ENCODE peak calls at places on chromosomes 2 and 18, in ten cellular contexts. I, R, Q, W, N, Z, X, M, J and B are unnamed samples.

GRCh38 chr2:64453710-64454315 is at the start of gene LGALSL:
- DNase-seq in R (peak; percentile 88), N (peak; percentile 24), J (peak; percentile 80), Q (no peak), Z (peak; percentile 18), W (peak; percentile 91), M (no peak), X (peak; percentile 82), I (peak; percentile 96), B (peak; percentile 57)

GRCh38 chr2:118417417-118418125 is 329.3 kb downstream of the INSIG2 start:
- DNase-seq in W (no peak), M (no peak), R (no peak), J (no peak), X (no peak), N (peak; percentile 12), Q (no peak), I (peak; percentile 50), Z (no peak), B (no peak)

GRCh38 chr2:177243073-177243472 is 21.5 kb downstream of the NFE2L2 start:
- DNase-seq in I (no peak), M (no peak), X (no peak), W (no peak), Z (no peak), N (no peak), J (no peak), R (no peak), Q (no peak), B (no peak)

GRCh38 chr2:85308951-85309555 is 18.7 kb downstream of the TGOLN2 start:
- DNase-seq in M (no peak), Q (no peak), N (peak; percentile 67), X (peak; percentile 53), Z (no peak), W (peak; percentile 65), I (peak; percentile 95), J (peak; percentile 66), R (no peak), B (no peak)

GRCh38 chr2:20146401-20146800 is 78.5 kb downstream of the SDC1 start:
- DNase-seq in Q (no peak), Z (no peak), X (no peak), W (no peak), N (no peak), J (no peak), M (no peak), I (no peak), R (no peak), B (no peak)

GRCh38 chr2:231123362-231123898 is 1.4 kb downstream of the HTR2B start:
- DNase-seq in I (peak; percentile 3), N (peak; percentile 28), Z (no peak), Q (no peak), X (no peak), R (no peak), J (no peak), M (no peak), W (no peak), B (no peak)

GRCh38 chr2:14774569-14774968 is 142.1 kb downstream of the LRATD1 start:
- DNase-seq in R (no peak), J (no peak), M (no peak), Q (no peak), N (no peak), W (no peak), I (no peak), X (no peak), Z (no peak), B (no peak)

GRCh38 chr2:196586511-196586991 is 53.0 kb upstream of the CCDC150 start:
- DNase-seq in J (no peak), N (peak; percentile 86), M (no peak), X (no peak), I (peak; percentile 83), R (peak; percentile 7), Z (no peak), W (no peak), Q (no peak), B (no peak)

GRCh38 chr2:28521663-28522062 is 25.8 kb downstream of the PLB1 start:
- DNase-seq in Z (no peak), W (no peak), I (no peak), Q (no peak), M (no peak), R (no peak), N (no peak), X (no peak), J (no peak), B (peak; percentile 25)
- H3K27me3 ChIP-seq in Z (peaks cover 35% of the 10 kb centered on the region), W (no peaks in the 10 kb centered on the region), I (peaks cover 84% of the 10 kb centered on the region), Q (no peaks in the 10 kb centered on the region), M (no peaks in the 10 kb centered on the region), R (no peaks in the 10 kb centered on the region), N (peaks cover 72% of the 10 kb centered on the region), X (no peaks in the 10 kb centered on the region), J (no peaks in the 10 kb centered on the region), B (no peaks in the 10 kb centered on the region)

GRCh38 chr18:7565677-7566076 is 1.4 kb upstream of the PTPRM start:
- DNase-seq in R (no peak), N (no peak), X (no peak), J (no peak), Z (no peak), W (no peak), M (no peak), I (peak; percentile 38), Q (no peak), B (no peak)

GRCh38 chr18:7566587-7567486 is at the start of gene PTPRM:
- DNase-seq in X (peak; percentile 86), R (peak; percentile 78), J (peak; percentile 94), W (peak; percentile 81), M (peak; percentile 25), Z (peak; percentile 49), I (peak; percentile 99), Q (peak; percentile 37), N (peak; percentile 78), B (peak; percentile 91)

GRCh38 chr18:7567487-7568425 is 640 bp downstream of the PTPRM start:
- DNase-seq in J (peak; percentile 62), I (peak; percentile 93), N (peak; percentile 64), W (peak; percentile 56), Q (no peak), X (peak; percentile 65), M (no peak), Z (peak; percentile 2), R (peak; percentile 49), B (peak; percentile 79)

GRCh38 chr18:7568426-7568825 is 1.3 kb downstream of the PTPRM start:
- DNase-seq in M (no peak), R (no peak), W (no peak), Z (no peak), I (no peak), N (peak; percentile 20), J (peak; percentile 45), Q (no peak), X (peak; percentile 36), B (peak; percentile 84)

DNA sequence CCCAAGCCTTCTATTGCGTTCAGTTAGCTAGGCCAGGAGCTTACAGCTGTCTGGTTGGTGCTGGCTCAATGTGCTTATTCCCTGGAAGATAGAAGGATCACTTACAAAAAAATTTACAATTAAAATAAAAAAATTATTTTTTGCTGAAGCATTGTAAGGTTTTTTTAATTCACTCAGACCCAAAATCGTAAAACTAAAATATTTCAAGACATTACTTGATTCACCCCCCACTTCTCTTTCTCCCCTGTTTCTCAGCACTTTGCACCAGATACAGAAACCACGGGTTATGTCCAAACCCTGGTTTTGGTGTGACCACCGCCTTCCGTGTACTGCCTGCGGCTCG is 901 bp upstream of the PTPRM start:
- DNase-seq in X (no peak), R (no peak), N (no peak), Z (no peak), W (no peak), J (no peak), M (no peak), I (peak; percentile 84), Q (no peak), B (peak; percentile 26)
- H3K27me3 ChIP-seq in X (no peaks in the 10 kb centered on the region), R (no peaks in the 10 kb centered on the region), N (no peaks in the 10 kb centered on the region), Z (peaks cover 22% of the 10 kb centered on the region), W (no peaks in the 10 kb centered on the region), J (no peaks in the 10 kb centered on the region), M (no peaks in the 10 kb centered on the region), I (no peaks in the 10 kb centered on the region), Q (no peaks in the 10 kb centered on the region), B (no peaks in the 10 kb centered on the region)

DNA sequence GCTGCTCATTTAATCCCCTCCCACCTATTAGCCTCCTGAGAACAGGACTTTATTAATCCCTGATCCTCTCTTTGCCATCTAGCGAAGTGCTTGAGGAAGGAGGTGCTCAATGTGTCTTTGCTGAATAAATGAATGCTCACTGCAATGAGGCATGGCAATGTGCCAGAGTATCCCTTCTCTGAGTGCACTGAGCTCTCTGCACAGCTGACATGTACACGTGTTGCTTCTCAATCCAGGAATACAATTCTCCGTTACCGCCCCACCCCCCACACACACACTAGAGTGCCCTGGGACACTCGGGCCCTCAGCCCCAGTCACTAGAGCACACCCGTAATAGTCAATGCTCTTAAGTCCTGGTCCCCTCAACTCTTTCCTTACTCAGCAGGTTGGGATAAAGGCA is 41.4 kb downstream of the FAM178B start:
- DNase-seq in R (no peak), X (no peak), J (no peak), Q (no peak), Z (no peak), N (no peak), M (no peak), W (no peak), I (no peak), B (no peak)
- H3K27me3 ChIP-seq in R (peaks cover 7% of the 10 kb centered on the region), X (no peaks in the 10 kb centered on the region), J (no peaks in the 10 kb centered on the region), Q (no peaks in the 10 kb centered on the region), Z (peaks cover 3% of the 10 kb centered on the region), N (peaks cover 32% of the 10 kb centered on the region), M (no peaks in the 10 kb centered on the region), W (no peaks in the 10 kb centered on the region), I (peaks cover 16% of the 10 kb centered on the region), B (no peaks in the 10 kb centered on the region)

GRCh38 chr2:11071207-11071606 is 84.1 kb upstream of the SLC66A3 start:
- DNase-seq in Q (no peak), M (no peak), I (no peak), J (no peak), X (peak; percentile 29), W (no peak), R (no peak), Z (no peak), N (peak; percentile 20), B (peak; percentile 51)

GRCh38 chr2:11073251-11073650 is 82.0 kb upstream of the SLC66A3 start:
- DNase-seq in Z (peak; percentile 8), X (peak; percentile 28), W (no peak), J (no peak), N (peak; percentile 50), I (peak; percentile 68), Q (no peak), R (no peak), M (no peak), B (peak; percentile 62)

GRCh38 chr2:11072550-11072949 is 82.7 kb upstream of the SLC66A3 start:
- DNase-seq in N (no peak), J (no peak), W (no peak), M (no peak), Q (no peak), X (no peak), Z (peak; percentile 8), R (no peak), I (no peak), B (no peak)

GRCh38 chr2:11073791-11074190 is 81.5 kb upstream of the SLC66A3 start:
- DNase-seq in Z (no peak), R (no peak), I (peak; percentile 63), W (no peak), Q (no peak), X (no peak), J (no peak), N (peak; percentile 74), M (no peak), B (no peak)

DNA sequence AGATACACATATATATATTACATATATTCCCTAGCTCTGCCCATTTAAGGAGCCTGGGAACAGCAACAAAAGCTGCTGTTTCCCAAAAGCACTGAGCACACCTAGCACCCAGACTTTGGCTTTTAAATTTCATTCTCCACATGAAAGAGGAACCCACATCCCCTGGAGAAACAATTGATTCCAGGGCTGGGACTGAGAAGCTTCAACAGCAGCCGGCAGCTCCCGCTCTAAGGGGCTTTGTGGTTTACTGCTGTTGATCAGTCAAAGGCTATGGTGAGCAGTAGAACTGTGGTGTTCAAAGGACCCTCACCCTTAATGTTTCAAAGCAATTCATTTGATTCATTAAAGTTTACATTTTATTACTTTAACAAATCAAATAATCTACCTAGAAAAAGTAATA is 83.3 kb upstream of the SLC66A3 start:
- DNase-seq in W (no peak), J (no peak), N (no peak), Q (no peak), R (no peak), Z (no peak), I (no peak), M (no peak), X (peak; percentile 7), B (no peak)
- H3K27me3 ChIP-seq in W (no peaks in the 10 kb centered on the region), J (peaks cover 3% of the 10 kb centered on the region), N (no peaks in the 10 kb centered on the region), Q (no peaks in the 10 kb centered on the region), R (no peaks in the 10 kb centered on the region), Z (no peaks in the 10 kb centered on the region), I (peaks cover 10% of the 10 kb centered on the region), M (peaks cover 4% of the 10 kb centered on the region), X (no peaks in the 10 kb centered on the region), B (no peaks in the 10 kb centered on the region)